ENCODE peak calls at places on chromosome 18, in four cellular contexts. One of them, this sample, is unnamed.
A peak's percentile ranks its signal among the peaks of the same experiment; 100 is the strongest.

GRCh38 chr18:22432672-22433137 is 15.0 kb upstream of the CTAGE1 start:
- DNase-seq in uterus: peak; percentile 83
- DNase-seq in NCI-H226: peak; percentile 98
- DNase-seq in H4: peak; percentile 84
- DNase-seq in this sample: peak; percentile 88

GRCh38 chr18:59744271-59744721 is 47.1 kb upstream of the CCBE1 start:
- DNase-seq in uterus: no peak
- DNase-seq in NCI-H226: peak; percentile 59
- DNase-seq in H4: peak; percentile 42
- DNase-seq in this sample: no peak

GRCh38 chr18:57214976-57215375 is 68.1 kb downstream of the BOD1L2 start:
- DNase-seq in NCI-H226: no peak
- DNase-seq in uterus: no peak
- DNase-seq in H4: no peak
- DNase-seq in this sample: no peak

GRCh38 chr18:51127664-51128063 is 69.8 kb downstream of the MEX3C start:
- DNase-seq in uterus: no peak
- DNase-seq in NCI-H226: no peak
- DNase-seq in H4: no peak
- DNase-seq in this sample: no peak

GRCh38 chr18:59453468-59453961 is 94.5 kb upstream of the LMAN1 start:
- DNase-seq in uterus: no peak
- DNase-seq in NCI-H226: no peak
- DNase-seq in H4: no peak
- DNase-seq in this sample: no peak

GRCh38 chr18:79644006-79644665 is 35.5 kb upstream of the CTDP1 start:
- DNase-seq in NCI-H226: peak; percentile 31
- DNase-seq in uterus: peak; percentile 55
- DNase-seq in H4: peak; percentile 57
- DNase-seq in this sample: no peak

GRCh38 chr18:25672490-25672889 is 320.5 kb upstream of the ZNF521 start:
- DNase-seq in uterus: no peak
- DNase-seq in NCI-H226: no peak
- DNase-seq in H4: no peak
- DNase-seq in this sample: no peak

GRCh38 chr18:44826418-44827259 is 146.0 kb downstream of the SETBP1 start:
- DNase-seq in uterus: peak; percentile 95
- DNase-seq in NCI-H226: peak; percentile 72
- DNase-seq in H4: peak; percentile 88
- DNase-seq in this sample: peak; percentile 93

GRCh38 chr18:46899274-46899948 is 17.9 kb downstream of the PIAS2 start:
- DNase-seq in uterus: no peak
- DNase-seq in NCI-H226: no peak
- DNase-seq in H4: no peak
- DNase-seq in this sample: no peak

GRCh38 chr18:50286391-50287027 is 983 bp downstream of the CXXC1 start:
- DNase-seq in H4: peak; percentile 44
- DNase-seq in NCI-H226: peak; percentile 23
- DNase-seq in uterus: peak; percentile 35
- DNase-seq in this sample: peak; percentile 90

GRCh38 chr18:23352042-23352441 is 101.0 kb upstream of the RIOK3 start:
- DNase-seq in NCI-H226: no peak
- DNase-seq in uterus: no peak
- DNase-seq in H4: no peak
- DNase-seq in this sample: no peak

GRCh38 chr18:36179562-36180334 is 7.5 kb upstream of the MOCOS start:
- DNase-seq in uterus: peak; percentile 85
- DNase-seq in H4: peak; percentile 75
- DNase-seq in NCI-H226: peak; percentile 19
- DNase-seq in this sample: peak; percentile 41

GRCh38 chr18:75638597-75639467 is 211.3 kb upstream of the SMIM21 start:
- DNase-seq in H4: no peak
- DNase-seq in uterus: no peak
- DNase-seq in NCI-H226: no peak
- DNase-seq in this sample: no peak

GRCh38 chr18:3664563-3665178 is 214.7 kb downstream of the TGIF1 start:
- DNase-seq in H4: no peak
- DNase-seq in NCI-H226: no peak
- DNase-seq in uterus: no peak
- DNase-seq in this sample: no peak

GRCh38 chr18:422966-423365 is 77.5 kb downstream of the COLEC12 start:
- DNase-seq in H4: no peak
- DNase-seq in uterus: no peak
- DNase-seq in NCI-H226: no peak
- DNase-seq in this sample: no peak